ENCODE peak calls at places on chromosome 6, in eight cellular contexts. M is lung; C is small intestine; F is brain microvascular endothelial cell; Q is activated CD4-positive, alpha-beta T cell treated with anti-CD3 and anti-CD28 coated beads, Interleukin-2, amount 50 U/mL, for 48 hours; A is DMS 273 treated with DMSO at 0.1 percent for 48 hours; L is Caco-2; J is progenitor cell of endocrine pancreas. T is an unnamed sample.

GRCh38 chr6:80767808-80768207 is 661.3 kb downstream of the BCKDHB start:
- DNase-seq in J (no peak), M (no peak), L (no peak), Q (no peak), A (no peak), C (no peak), F (peak), T (no peak)

GRCh38 chr6:43107344-43108062 is 31.4 kb downstream of the PTK7 start:
- DNase-seq in L (no peak), F (no peak), A (peak), Q (no peak), C (no peak), M (no peak), J (no peak), T (no peak)

GRCh38 chr6:49551126-49551865 is 828 bp downstream of the C6orf141 start:
- DNase-seq in Q (peak), L (peak), A (no peak), C (peak), F (no peak), M (no peak), J (peak), T (no peak)

GRCh38 chr6:43924222-43924702 is 154.3 kb downstream of the VEGFA start:
- DNase-seq in C (no peak), A (no peak), L (no peak), F (no peak), M (no peak), J (no peak), Q (peak), T (peak)

GRCh38 chr6:137975058-137975940 is 108.2 kb downstream of the TNFAIP3 start:
- DNase-seq in C (peak), F (no peak), L (no peak), Q (no peak), A (no peak), M (no peak), J (no peak), T (peak)

GRCh38 chr6:87482382-87482781 is 9.6 kb downstream of the SLC35A1 start:
- DNase-seq in M (no peak), J (no peak), F (no peak), L (no peak), A (no peak), C (no peak), Q (no peak), T (no peak)

GRCh38 chr6:137811912-137812553 is 55.0 kb upstream of the TNFAIP3 start:
- DNase-seq in J (no peak), M (no peak), Q (no peak), A (no peak), F (no peak), L (no peak), C (no peak), T (no peak)

GRCh38 chr6:101392561-101393230 is 812 bp upstream of the GRIK2 start:
- DNase-seq in F (no peak), L (no peak), A (no peak), C (no peak), J (no peak), M (no peak), Q (no peak), T (no peak)

GRCh38 chr6:7136859-7137334 is 29.1 kb downstream of the RREB1 start:
- DNase-seq in M (no peak), J (no peak), Q (peak), L (no peak), A (no peak), F (no peak), C (no peak), T (no peak)

GRCh38 chr6:109202409-109203264 is 107.3 kb downstream of the CEP57L1 start:
- DNase-seq in F (peak), Q (no peak), J (no peak), L (no peak), C (no peak), M (no peak), A (no peak), T (no peak)

GRCh38 chr6:130324657-130325056 is 41.2 kb upstream of the TMEM200A start:
- DNase-seq in C (no peak), M (no peak), A (no peak), Q (no peak), L (no peak), F (peak), J (no peak), T (no peak)

GRCh38 chr6:168785720-168786511 is 344.9 kb downstream of the SMOC2 start:
- DNase-seq in C (peak), M (no peak), Q (no peak), J (no peak), F (no peak), A (no peak), L (no peak), T (no peak)

GRCh38 chr6:149541139-149541538 is 4.7 kb downstream of the PPIL4 start:
- DNase-seq in Q (no peak), J (no peak), A (no peak), F (no peak), C (no peak), M (no peak), L (no peak), T (no peak)

GRCh38 chr6:6629416-6629815 is 40.9 kb downstream of the LY86 start:
- DNase-seq in F (peak), A (no peak), C (no peak), M (no peak), L (no peak), J (no peak), Q (no peak), T (no peak)

GRCh38 chr6:153170511-153170910 is 39.4 kb upstream of the RGS17 start:
- DNase-seq in C (no peak), Q (no peak), F (peak), L (no peak), J (no peak), A (no peak), M (no peak), T (no peak)

GRCh38 chr6:108897371-108897770 is 49.1 kb downstream of the ARMC2 start:
- DNase-seq in J (no peak), F (peak), L (peak), A (no peak), Q (no peak), C (peak), M (no peak), T (no peak)

GRCh38 chr6:106300020-106300772 is 25.4 kb downstream of the ATG5 start:
- DNase-seq in J (no peak), Q (no peak), L (no peak), A (no peak), C (no peak), M (no peak), F (no peak), T (no peak)

GRCh38 chr6:39416728-39417127 is 94.2 kb upstream of the KCNK16 start:
- DNase-seq in A (no peak), F (peak), M (peak), L (peak), Q (no peak), J (no peak), C (no peak), T (no peak)

GRCh38 chr6:7157752-7158616 is 50.2 kb downstream of the RREB1 start:
- DNase-seq in A (no peak), F (no peak), M (no peak), J (no peak), Q (no peak), C (no peak), L (no peak), T (no peak)

GRCh38 chr6:141451508-141452353 is 681.0 kb upstream of the GJE1 start:
- DNase-seq in F (peak), J (no peak), M (no peak), C (no peak), A (no peak), Q (no peak), L (no peak), T (no peak)

GRCh38 chr6:52641826-52642225 is 29.1 kb upstream of the TMEM14A start:
- DNase-seq in F (no peak), L (no peak), M (no peak), Q (no peak), J (no peak), C (no peak), A (no peak), T (no peak)

GRCh38 chr6:31300797-31301196 is 28.9 kb upstream of the HLA-C start:
- DNase-seq in A (no peak), F (no peak), M (no peak), L (no peak), Q (no peak), J (no peak), C (no peak), T (no peak)

GRCh38 chr6:14910692-14911547 is 334.9 kb upstream of the JARID2 start:
- DNase-seq in Q (no peak), M (peak), A (no peak), J (no peak), F (no peak), L (no peak), C (no peak), T (peak)

GRCh38 chr6:156933201-156934053 is 156.2 kb downstream of the ARID1B start:
- DNase-seq in C (peak), F (no peak), M (peak), A (no peak), L (peak), Q (no peak), J (peak), T (no peak)

GRCh38 chr6:158283304-158284005 is 28.8 kb upstream of the TULP4 start:
- DNase-seq in Q (no peak), J (no peak), M (no peak), L (no peak), A (peak), F (peak), C (no peak), T (peak)

GRCh38 chr6:85453052-85453451 is 3.2 kb downstream of the NT5E start:
- DNase-seq in Q (no peak), L (no peak), J (no peak), M (no peak), A (no peak), F (no peak), C (no peak), T (no peak)

GRCh38 chr6:34792605-34793500 is 970 bp downstream of the BLTP3A start:
- DNase-seq in J (no peak), M (peak), F (peak), L (peak), Q (peak), A (no peak), C (peak), T (no peak)

GRCh38 chr6:45647341-45648138 is 269.8 kb upstream of the SUPT3H start:
- DNase-seq in M (no peak), Q (no peak), L (no peak), A (no peak), F (no peak), J (no peak), C (no peak), T (no peak)

GRCh38 chr6:53294095-53294494 is 54.7 kb downstream of the ELOVL5 start:
- DNase-seq in Q (no peak), L (peak), F (no peak), J (peak), C (no peak), A (no peak), M (no peak), T (no peak)

GRCh38 chr6:57242505-57242904 is 20.4 kb upstream of the RAB23 start:
- DNase-seq in Q (no peak), L (no peak), A (no peak), C (no peak), M (no peak), F (peak), J (no peak), T (no peak)